ENCODE peak calls at places on chromosomes 4 and X, in four cellular contexts. N, G, M and X are unnamed samples.

GRCh38 chr4:82525287-82525898 is 36.4 kb downstream of the TMEM150C start:
- DNase-seq in N (no peak), G (no peak), M (no peak), X (no peak)

GRCh38 chr4:3009422-3009821 is 46.1 kb downstream of the GRK4 start:
- DNase-seq in N (peak; percentile 15), G (peak; percentile 9), M (no peak), X (peak; percentile 28)

GRCh38 chr4:22978656-22979055 is 285.9 kb downstream of the GBA3 start:
- DNase-seq in N (no peak), G (no peak), M (no peak), X (no peak)

GRCh38 chr4:40482985-40483647 is 146.5 kb downstream of the RBM47 start:
- DNase-seq in N (no peak), G (no peak), M (no peak), X (no peak)

GRCh38 chr4:3706565-3707422 is 59.4 kb upstream of the ADRA2C start:
- DNase-seq in N (no peak), G (no peak), M (no peak), X (no peak)

GRCh38 chr4:182928061-182928460 is 10.9 kb upstream of the DCTD start:
- DNase-seq in N (no peak), G (no peak), M (no peak), X (no peak)

GRCh38 chr4:159175165-159175988 is 72.5 kb downstream of the RAPGEF2 start:
- DNase-seq in N (peak; percentile 92), G (peak; percentile 94), M (peak; percentile 66), X (peak; percentile 96)

GRCh38 chr4:168451744-168452394 is 28.4 kb downstream of the DDX60L start:
- DNase-seq in N (peak; percentile 35), G (peak; percentile 56), M (no peak), X (peak; percentile 89)

GRCh38 chr4:24476209-24476781 is 108.1 kb downstream of the DHX15 start:
- DNase-seq in N (peak; percentile 47), G (peak; percentile 43), M (no peak), X (peak; percentile 60)
- TF ChIP-seq CTCF in N (peak; percentile 55), G (peak; percentile 66), M (no peak), X (peak; percentile 67)

GRCh38 chr4:56388311-56388710 is 1.0 kb upstream of the AASDH start:
- DNase-seq in N (no peak), G (peak; percentile 5), M (no peak), X (no peak)

GRCh38 chr4:56389558-56389957 is 2.3 kb upstream of the AASDH start:
- DNase-seq in N (no peak), G (no peak), M (no peak), X (no peak)

GRCh38 chr4:56387023-56388001 is at the start of gene AASDH:
- DNase-seq in N (peak; percentile 95), G (peak; percentile 95), M (peak; percentile 95), X (peak; percentile 97)

GRCh38 chr4:56391270-56391669 is 4.0 kb upstream of the AASDH start:
- DNase-seq in N (no peak), G (no peak), M (no peak), X (no peak)

DNA sequence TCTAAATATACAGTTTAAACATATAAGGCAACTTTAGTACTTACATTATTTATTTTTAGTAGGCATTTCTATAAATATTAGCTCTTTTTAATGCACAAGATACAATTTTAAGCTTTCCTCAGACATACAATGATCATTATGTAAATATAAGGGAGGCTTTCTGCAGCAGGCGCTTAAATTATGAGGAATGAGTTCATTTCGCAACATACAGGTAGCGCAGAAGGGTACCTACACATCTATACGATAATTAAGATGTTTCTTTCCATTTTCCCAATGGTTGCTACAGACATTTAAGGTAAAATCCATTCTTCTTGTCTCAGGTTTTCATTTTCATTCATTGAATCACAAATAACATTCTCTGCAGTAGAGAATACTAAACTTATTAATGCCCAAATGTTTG is 1.2 kb downstream of the AASDH start:
- DNase-seq in N (no peak), G (no peak), M (no peak), X (no peak)
- H3K4me3 ChIP-seq in N (peak overlapping the region; percentile 5), G (peak overlapping the region; percentile 41), M (no peak overlapping the region), X (peak overlapping the region; percentile 26)

GRCh38 chr4:26322349-26322748 is 1.5 kb downstream of the RBPJ start:
- DNase-seq in N (no peak), G (no peak), M (no peak), X (no peak)

GRCh38 chr4:26321326-26322276 is 787 bp downstream of the RBPJ start:
- DNase-seq in N (peak; percentile 24), G (peak; percentile 47), M (peak; percentile 29), X (peak; percentile 60)

GRCh38 chr4:26326791-26327190 is 6.0 kb downstream of the RBPJ start:
- DNase-seq in N (peak; percentile 71), G (peak; percentile 89), M (no peak), X (peak; percentile 95)

GRCh38 chr4:26323807-26324206 is 3.0 kb downstream of the RBPJ start:
- DNase-seq in N (peak; percentile 78), G (peak; percentile 88), M (no peak), X (peak; percentile 68)

GRCh38 chr4:26325191-26325590 is 4.4 kb downstream of the RBPJ start:
- DNase-seq in N (peak; percentile 47), G (peak; percentile 67), M (no peak), X (peak; percentile 76)
- TF ChIP-seq CTCF in N (peak; percentile 51), G (peak; percentile 60), M (no peak), X (peak; percentile 70)

DNA sequence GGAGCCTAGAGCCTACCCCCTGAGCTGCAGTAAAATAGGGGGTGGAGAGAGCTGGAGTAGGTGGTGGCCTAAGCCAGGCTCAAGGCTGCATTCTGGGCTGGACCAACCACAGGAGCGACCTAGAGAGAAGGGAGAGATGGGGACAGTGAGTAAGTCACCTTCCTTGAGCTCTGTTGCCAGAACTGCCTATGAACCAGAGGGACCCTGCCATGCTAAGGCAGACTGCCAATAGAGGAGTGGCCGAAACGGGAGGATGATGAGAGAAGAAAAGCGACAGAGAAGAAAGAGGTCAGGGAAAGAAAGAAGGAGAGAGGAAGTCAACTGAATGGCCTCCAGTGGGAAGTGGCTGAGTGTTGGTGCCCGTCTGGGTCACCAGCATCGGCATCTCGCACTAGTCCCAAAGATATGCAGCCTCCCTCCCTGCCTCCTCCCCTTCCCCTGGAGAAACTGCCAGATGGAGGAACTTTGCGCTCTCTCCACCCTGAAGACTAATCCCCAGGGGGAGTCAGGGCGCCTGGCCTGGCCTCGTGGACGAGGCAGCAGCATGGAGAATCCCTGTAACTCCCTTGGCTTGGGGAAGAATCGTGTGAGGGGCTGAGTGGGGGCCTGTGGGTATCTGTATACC is 28.8 kb downstream of the ELF4 start:
- DNase-seq in N (no peak), G (no peak), M (no peak), X (no peak)
- H3K4me3 ChIP-seq in N (no peak overlapping the region), G (no peak overlapping the region), M (no peak overlapping the region), X (no peak overlapping the region)

DNA sequence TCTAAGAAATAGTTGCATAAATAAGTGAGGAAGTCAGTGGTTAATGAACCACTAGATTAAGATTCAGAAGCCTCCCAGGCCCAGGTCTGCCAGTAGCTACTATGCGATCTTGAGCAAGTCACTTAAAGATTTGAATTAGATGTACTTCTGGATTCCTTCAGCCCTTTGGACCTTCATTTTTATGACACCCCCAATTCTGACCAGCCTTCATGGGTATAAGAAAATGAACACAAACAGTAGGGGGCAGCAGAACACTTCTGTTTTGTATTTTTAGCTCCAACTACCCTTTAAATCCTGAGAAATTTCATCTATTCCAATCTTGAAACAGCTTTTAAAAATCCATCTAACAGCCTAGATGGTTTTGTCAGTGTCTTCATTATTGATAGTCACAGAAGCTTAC is 19.0 kb downstream of the TMEM47 start:
- DNase-seq in N (peak; percentile 57), G (peak; percentile 72), M (no peak), X (peak; percentile 70)
- TF ChIP-seq CTCF in N (peak; percentile 31), G (peak; percentile 36), M (no peak), X (peak; percentile 49)

DNA sequence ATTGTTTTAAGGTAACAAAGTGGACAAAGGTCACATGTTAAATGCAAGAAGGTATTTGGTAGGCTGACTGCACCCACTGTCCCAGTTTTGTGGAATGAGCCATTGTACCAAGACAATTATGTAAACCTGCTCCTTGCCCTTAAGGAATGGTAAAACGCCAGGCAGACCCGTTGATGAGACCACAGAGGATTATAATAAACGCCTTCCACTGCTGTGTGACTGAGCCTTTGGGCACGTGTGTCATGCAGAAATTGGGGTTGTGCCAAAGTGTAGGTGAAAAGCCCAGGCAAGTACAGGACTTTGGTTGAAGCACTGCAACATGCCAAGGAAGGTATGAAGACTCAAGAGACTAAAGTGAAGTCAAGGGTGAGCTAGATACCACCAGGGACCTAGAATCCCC is 59.7 kb downstream of the LRRC66 start:
- DNase-seq in N (no peak), G (no peak), M (no peak), X (no peak)
- H3K4me3 ChIP-seq in N (no peak overlapping the region), G (no peak overlapping the region), M (no peak overlapping the region), X (no peak overlapping the region)

DNA sequence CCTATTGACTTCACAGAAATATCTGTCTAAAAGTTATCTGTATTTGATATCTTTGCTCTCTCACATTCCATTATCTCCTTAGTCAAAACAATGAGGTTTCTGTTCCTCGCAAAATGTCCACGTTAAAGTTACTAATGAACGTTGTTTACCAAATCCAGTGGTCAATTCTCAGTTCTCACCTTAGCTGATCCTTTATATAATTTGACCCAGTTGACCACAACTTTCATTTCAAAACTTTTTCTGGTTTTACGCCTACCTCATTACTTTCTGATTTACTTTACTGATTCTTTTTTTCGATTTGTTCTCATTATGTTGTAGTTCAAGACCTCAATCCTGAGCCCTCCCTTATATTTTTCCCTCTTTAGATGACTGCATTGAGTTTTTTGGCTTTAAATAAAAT is 186.6 kb downstream of the IL1RAPL1 start:
- DNase-seq in N (no peak), G (no peak), M (no peak), X (no peak)
- TF ChIP-seq CTCF in N (no peak), G (no peak), M (no peak), X (no peak)

GRCh38 chr4:133151301-133151680 is 2.2 kb downstream of the PCDH10 start:
- DNase-seq in N (no peak), G (no peak), M (no peak), X (peak; percentile 8)
- H3K4me3 ChIP-seq in N (peak overlapping the region; percentile 54), G (peak overlapping the region; percentile 68), M (no peak overlapping the region), X (peak overlapping the region; percentile 64)

DNA sequence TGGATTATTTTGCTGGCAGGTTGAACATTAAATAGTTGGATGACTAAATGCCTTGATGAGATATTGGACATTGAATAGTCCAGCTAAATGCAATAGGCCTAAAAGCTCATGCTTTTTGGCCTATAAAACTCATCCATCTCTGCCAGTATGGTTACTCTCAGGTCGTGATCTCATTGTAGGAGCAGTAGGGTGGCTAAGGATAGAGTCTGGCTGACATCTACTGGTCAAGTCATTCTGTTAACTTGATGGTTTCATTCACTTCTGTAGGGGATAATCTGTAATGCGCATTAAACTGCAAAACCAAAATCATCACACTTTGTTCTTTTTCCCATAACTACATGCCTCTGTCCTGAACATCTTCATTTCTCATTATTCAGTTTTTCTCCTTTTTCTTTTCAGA is 227.0 kb downstream of the DKK2 start:
- DNase-seq in N (peak; percentile 21), G (peak; percentile 74), M (no peak), X (peak; percentile 84)
- TF ChIP-seq CTCF in N (peak; percentile 64), G (peak; percentile 54), M (peak; percentile 16), X (peak; percentile 71)

GRCh38 chr4:88009871-88010270 is 2.4 kb downstream of the PKD2 start:
- DNase-seq in N (no peak), G (peak; percentile 16), M (no peak), X (no peak)
- H3K4me3 ChIP-seq in N (no peak overlapping the region), G (peak overlapping the region; percentile 88), M (no peak overlapping the region), X (peak overlapping the region; percentile 2)